ENCODE peak calls at places on chromosome 16, in seven cellular contexts. One of them, this sample, is unnamed. For H3K4me1, the result is how much of the 10 kb centered on the place peaks cover.

GRCh38 chr16:12801511-12802042 is 2.1 kb downstream of the CPPED1 start:
- DNase-seq in mesendoderm: no peak
- DNase-seq in GM23338: no peak
- DNase-seq in neuronal stem cell: no peak
- DNase-seq in HepG2: peak
- DNase-seq in A549: peak
- DNase-seq in neural progenitor cell: no peak
- DNase-seq in this sample: peak

GRCh38 chr16:48013476-48013875 is 142.3 kb downstream of the ABCC12 start:
- DNase-seq in mesendoderm: peak
- DNase-seq in GM23338: no peak
- DNase-seq in neuronal stem cell: no peak
- DNase-seq in HepG2: no peak
- DNase-seq in A549: no peak
- DNase-seq in neural progenitor cell: no peak
- DNase-seq in this sample: peak

GRCh38 chr16:25553711-25554436 is 137.9 kb upstream of the HS3ST4 start:
- DNase-seq in mesendoderm: no peak
- DNase-seq in GM23338: no peak
- DNase-seq in neuronal stem cell: no peak
- DNase-seq in HepG2: no peak
- DNase-seq in A549: peak
- DNase-seq in neural progenitor cell: peak
- DNase-seq in this sample: peak

GRCh38 chr16:11796227-11797165 is 562 bp downstream of the ZC3H7A start:
- DNase-seq in mesendoderm: peak
- DNase-seq in GM23338: peak
- DNase-seq in neuronal stem cell: no peak
- DNase-seq in HepG2: peak
- DNase-seq in A549: peak
- DNase-seq in neural progenitor cell: peak
- DNase-seq in this sample: peak

GRCh38 chr16:4702466-4702808 is 9.1 kb downstream of the NUDT16L1 start:
- DNase-seq in mesendoderm: no peak
- DNase-seq in GM23338: no peak
- DNase-seq in neuronal stem cell: no peak
- DNase-seq in HepG2: peak
- DNase-seq in A549: no peak
- DNase-seq in neural progenitor cell: no peak
- DNase-seq in this sample: no peak

GRCh38 chr16:4686497-4687210 is 6.7 kb upstream of the NUDT16L1 start:
- DNase-seq in mesendoderm: no peak
- DNase-seq in GM23338: no peak
- DNase-seq in neuronal stem cell: no peak
- DNase-seq in HepG2: no peak
- DNase-seq in A549: no peak
- DNase-seq in neural progenitor cell: no peak
- DNase-seq in this sample: no peak

GRCh38 chr16:50534091-50534490 is 14.1 kb upstream of the NKD1 start:
- DNase-seq in mesendoderm: no peak
- DNase-seq in GM23338: no peak
- DNase-seq in neuronal stem cell: no peak
- DNase-seq in HepG2: no peak
- DNase-seq in A549: no peak
- DNase-seq in neural progenitor cell: no peak
- DNase-seq in this sample: no peak

GRCh38 chr16:53510704-53511070 is 7.7 kb upstream of the AKTIP start:
- DNase-seq in mesendoderm: no peak
- DNase-seq in GM23338: no peak
- DNase-seq in neuronal stem cell: no peak
- DNase-seq in HepG2: no peak
- DNase-seq in A549: no peak
- DNase-seq in neural progenitor cell: no peak
- DNase-seq in this sample: no peak

GRCh38 chr16:10180042-10180770 is 2.0 kb downstream of the GRIN2A start:
- DNase-seq in mesendoderm: no peak
- DNase-seq in GM23338: no peak
- DNase-seq in neuronal stem cell: no peak
- DNase-seq in HepG2: no peak
- DNase-seq in A549: no peak
- DNase-seq in neural progenitor cell: no peak
- DNase-seq in this sample: no peak

GRCh38 chr16:86288716-86289294 is 221.5 kb upstream of the FOXF1 start:
- DNase-seq in mesendoderm: no peak
- DNase-seq in GM23338: peak
- DNase-seq in neuronal stem cell: no peak
- DNase-seq in HepG2: no peak
- DNase-seq in A549: no peak
- DNase-seq in neural progenitor cell: peak
- DNase-seq in this sample: no peak

GRCh38 chr16:70364399-70364798 is 17.7 kb downstream of the DDX19A start:
- DNase-seq in mesendoderm: no peak
- DNase-seq in GM23338: no peak
- DNase-seq in neuronal stem cell: no peak
- DNase-seq in HepG2: no peak
- DNase-seq in A549: no peak
- DNase-seq in neural progenitor cell: no peak
- DNase-seq in this sample: no peak

GRCh38 chr16:55830658-55831294 is 2.1 kb downstream of the CES1 start:
- DNase-seq in mesendoderm: no peak
- DNase-seq in GM23338: no peak
- DNase-seq in neuronal stem cell: no peak
- DNase-seq in HepG2: no peak
- DNase-seq in A549: no peak
- DNase-seq in neural progenitor cell: no peak
- DNase-seq in this sample: no peak

GRCh38 chr16:86291491-86291890 is 218.8 kb upstream of the FOXF1 start:
- DNase-seq in mesendoderm: no peak
- DNase-seq in GM23338: no peak
- DNase-seq in neuronal stem cell: no peak
- DNase-seq in HepG2: no peak
- DNase-seq in A549: no peak
- DNase-seq in neural progenitor cell: no peak
- DNase-seq in this sample: no peak

DNA sequence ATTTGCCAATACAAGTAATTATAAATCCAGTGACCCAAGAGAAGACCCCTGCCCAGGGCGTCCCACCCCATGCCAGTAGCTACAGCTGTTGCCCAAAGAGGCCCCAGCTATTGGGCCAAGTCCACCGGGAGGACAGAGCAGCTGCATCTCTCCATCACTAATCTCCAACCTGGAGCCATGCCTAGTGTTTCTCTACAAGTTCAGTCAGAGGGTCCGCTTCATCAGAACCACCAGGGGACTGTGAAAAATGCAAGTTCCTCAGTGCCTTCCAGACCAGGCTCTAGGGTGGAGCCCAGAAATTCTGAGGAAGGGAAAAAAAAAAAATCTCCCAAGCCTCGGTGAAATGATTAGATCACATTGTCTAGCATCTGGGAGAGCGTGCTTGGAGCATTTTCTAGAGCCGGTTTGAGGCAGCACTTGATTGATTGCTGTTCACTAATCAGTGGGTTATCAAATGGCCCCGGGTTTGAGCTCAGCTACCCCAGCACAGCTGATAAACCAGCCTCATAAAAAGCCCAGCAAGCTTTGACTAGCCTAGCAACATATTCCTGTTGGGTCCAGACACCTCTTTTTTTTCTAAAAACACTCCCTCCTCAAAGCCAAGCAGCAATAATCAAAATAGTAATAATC is 22.3 kb upstream of the HERPUD1 start:
- DNase-seq in mesendoderm: no peak
- DNase-seq in GM23338: no peak
- DNase-seq in neuronal stem cell: no peak
- DNase-seq in HepG2: no peak
- DNase-seq in A549: no peak
- DNase-seq in neural progenitor cell: no peak
- DNase-seq in this sample: no peak
- H3K4me2 ChIP-seq in mesendoderm: no peak
- H3K4me2 ChIP-seq in GM23338: no peak
- H3K4me2 ChIP-seq in neuronal stem cell: no peak
- H3K4me2 ChIP-seq in HepG2: no peak
- H3K4me2 ChIP-seq in A549: no peak
- H3K4me2 ChIP-seq in neural progenitor cell: no peak
- H3K4me2 ChIP-seq in this sample: no peak

DNA sequence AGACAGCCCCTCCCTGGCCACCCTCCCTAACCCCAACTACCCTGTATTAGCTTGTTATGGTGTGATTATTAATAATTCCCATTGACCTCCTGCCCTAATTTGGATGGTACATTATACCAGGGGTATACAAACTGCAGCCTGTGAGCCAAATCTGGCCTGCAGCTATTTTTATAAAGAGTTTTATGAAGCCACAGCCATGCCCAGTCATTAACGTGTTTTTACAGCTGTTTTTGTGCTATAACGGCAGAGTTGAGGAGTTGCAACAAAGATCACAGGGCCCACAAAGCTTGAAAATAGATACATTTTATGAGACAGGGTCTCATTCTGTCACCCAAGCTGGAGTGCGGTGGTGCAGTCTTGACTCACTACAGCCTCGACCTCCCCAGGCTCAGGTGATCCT is 6.0 kb downstream of the METTL22 start:
- DNase-seq in mesendoderm: no peak
- DNase-seq in GM23338: no peak
- DNase-seq in neuronal stem cell: no peak
- DNase-seq in HepG2: no peak
- DNase-seq in A549: no peak
- DNase-seq in neural progenitor cell: no peak
- DNase-seq in this sample: no peak
- H3K4me1 ChIP-seq in mesendoderm: under half
- H3K4me1 ChIP-seq in GM23338: under half
- H3K4me1 ChIP-seq in neuronal stem cell: under half
- H3K4me1 ChIP-seq in HepG2: under half
- H3K4me1 ChIP-seq in A549: under half
- H3K4me1 ChIP-seq in neural progenitor cell: under half
- H3K4me1 ChIP-seq in this sample: under half

GRCh38 chr16:31250782-31251384 is 8.9 kb upstream of the ITGAM start:
- DNase-seq in mesendoderm: no peak
- DNase-seq in GM23338: no peak
- DNase-seq in neuronal stem cell: no peak
- DNase-seq in HepG2: no peak
- DNase-seq in A549: no peak
- DNase-seq in neural progenitor cell: no peak
- DNase-seq in this sample: no peak

GRCh38 chr16:31256466-31256865 is 3.3 kb upstream of the ITGAM start:
- DNase-seq in mesendoderm: no peak
- DNase-seq in GM23338: no peak
- DNase-seq in neuronal stem cell: no peak
- DNase-seq in HepG2: no peak
- DNase-seq in A549: no peak
- DNase-seq in neural progenitor cell: no peak
- DNase-seq in this sample: no peak

GRCh38 chr16:31258366-31258765 is 1.4 kb upstream of the ITGAM start:
- DNase-seq in mesendoderm: no peak
- DNase-seq in GM23338: no peak
- DNase-seq in neuronal stem cell: no peak
- DNase-seq in HepG2: no peak
- DNase-seq in A549: no peak
- DNase-seq in neural progenitor cell: no peak
- DNase-seq in this sample: no peak

GRCh38 chr16:31251435-31251834 is 8.3 kb upstream of the ITGAM start:
- DNase-seq in mesendoderm: no peak
- DNase-seq in GM23338: no peak
- DNase-seq in neuronal stem cell: no peak
- DNase-seq in HepG2: no peak
- DNase-seq in A549: no peak
- DNase-seq in neural progenitor cell: no peak
- DNase-seq in this sample: no peak

GRCh38 chr16:31253642-31254045 is 6.1 kb upstream of the ITGAM start:
- DNase-seq in mesendoderm: no peak
- DNase-seq in GM23338: no peak
- DNase-seq in neuronal stem cell: no peak
- DNase-seq in HepG2: peak
- DNase-seq in A549: peak
- DNase-seq in neural progenitor cell: no peak
- DNase-seq in this sample: no peak
- H3K4me2 ChIP-seq in mesendoderm: no peak
- H3K4me2 ChIP-seq in GM23338: no peak
- H3K4me2 ChIP-seq in neuronal stem cell: no peak
- H3K4me2 ChIP-seq in HepG2: peak
- H3K4me2 ChIP-seq in A549: peak
- H3K4me2 ChIP-seq in neural progenitor cell: no peak
- H3K4me2 ChIP-seq in this sample: no peak

DNA sequence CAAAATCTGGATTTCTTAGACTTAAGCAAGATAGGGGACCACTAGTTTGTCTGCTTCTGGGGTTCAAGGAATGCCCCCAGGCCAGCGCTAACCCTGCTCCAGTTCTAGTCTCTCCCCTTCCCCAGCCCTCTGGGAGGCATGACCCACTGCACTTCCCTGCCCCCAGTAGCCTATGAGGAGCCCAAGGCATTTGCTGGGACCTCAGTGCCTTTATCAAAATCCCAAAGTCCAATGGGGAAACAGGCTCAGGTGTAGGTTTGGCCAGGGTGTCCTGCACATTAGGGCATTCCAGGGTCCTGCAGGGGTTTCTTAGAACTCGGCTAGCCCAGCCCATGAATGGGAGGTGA is 1.2 kb downstream of the IL4R start:
- DNase-seq in mesendoderm: no peak
- DNase-seq in GM23338: no peak
- DNase-seq in neuronal stem cell: no peak
- DNase-seq in HepG2: no peak
- DNase-seq in A549: no peak
- DNase-seq in neural progenitor cell: no peak
- DNase-seq in this sample: no peak
- H3K4me1 ChIP-seq in mesendoderm: under half
- H3K4me1 ChIP-seq in GM23338: under half
- H3K4me1 ChIP-seq in neuronal stem cell: under half
- H3K4me1 ChIP-seq in HepG2: half or more
- H3K4me1 ChIP-seq in A549: under half
- H3K4me1 ChIP-seq in neural progenitor cell: under half
- H3K4me1 ChIP-seq in this sample: under half

GRCh38 chr16:56936950-56937349 is 5.0 kb downstream of the HERPUD1 start:
- DNase-seq in mesendoderm: no peak
- DNase-seq in GM23338: no peak
- DNase-seq in neuronal stem cell: no peak
- DNase-seq in HepG2: no peak
- DNase-seq in A549: no peak
- DNase-seq in neural progenitor cell: no peak
- DNase-seq in this sample: no peak
- H3K4me2 ChIP-seq in mesendoderm: no peak
- H3K4me2 ChIP-seq in GM23338: no peak
- H3K4me2 ChIP-seq in neuronal stem cell: no peak
- H3K4me2 ChIP-seq in HepG2: peak
- H3K4me2 ChIP-seq in A549: peak
- H3K4me2 ChIP-seq in neural progenitor cell: no peak
- H3K4me2 ChIP-seq in this sample: no peak

This sample was measured in fibroblast of lung.